ENCODE peak calls at places on chromosome 9, in eight cellular contexts. W, U, X, K, A, S, N and D are unnamed samples.

GRCh38 chr9:33117306-33117705 is 40.8 kb upstream of the SMU1 start:
- DNase-seq in N (no peak), A (no peak), X (no peak), W (peak; percentile 71), S (no peak), K (no peak), U (no peak), D (no peak)

GRCh38 chr9:16029796-16030363 is 477.0 kb downstream of the CCDC171 start:
- DNase-seq in S (no peak), X (no peak), A (no peak), K (no peak), W (no peak), N (no peak), U (no peak), D (no peak)

GRCh38 chr9:128818839-128819715 is 777 bp downstream of the ENDOG start:
- DNase-seq in K (peak; percentile 82), U (peak; percentile 34), N (no peak), A (peak; percentile 52), W (no peak), S (peak; percentile 61), X (peak; percentile 13), D (peak; percentile 71)

GRCh38 chr9:15244001-15244441 is 63.0 kb downstream of the TTC39B start:
- DNase-seq in X (peak; percentile 56), W (peak; percentile 67), U (no peak), N (no peak), K (no peak), S (no peak), A (no peak), D (no peak)

GRCh38 chr9:10612649-10613398 is at the start of gene PTPRD:
- DNase-seq in W (peak; percentile 3), K (peak; percentile 89), A (peak; percentile 74), S (peak; percentile 40), N (peak; percentile 2), U (no peak), X (peak; percentile 15), D (peak; percentile 66)

GRCh38 chr9:93955356-93956182 is 414 bp upstream of the BARX1 start:
- DNase-seq in U (no peak), N (no peak), S (peak; percentile 81), X (no peak), A (no peak), K (peak; percentile 89), W (no peak), D (no peak)

GRCh38 chr9:102518324-102518723 is 476.8 kb upstream of the CYLC2 start:
- DNase-seq in N (no peak), S (no peak), W (no peak), X (no peak), U (no peak), A (no peak), K (no peak), D (no peak)

GRCh38 chr9:86577420-86578333 is 223.5 kb upstream of the TUT7 start:
- DNase-seq in X (no peak), S (no peak), W (no peak), K (no peak), U (no peak), A (no peak), N (no peak), D (no peak)

GRCh38 chr9:72476100-72476499 is 45.3 kb upstream of the TMC1 start:
- DNase-seq in S (no peak), X (no peak), K (no peak), U (no peak), W (no peak), A (no peak), N (no peak), D (no peak)

GRCh38 chr9:111178361-111179043 is 140.2 kb upstream of the LPAR1 start:
- DNase-seq in K (no peak), A (no peak), S (no peak), N (peak; percentile 95), W (peak; percentile 92), U (no peak), X (peak; percentile 33), D (no peak)

GRCh38 chr9:113675475-113675941 is 200.6 kb upstream of the ZNF618 start:
- DNase-seq in N (peak; percentile 73), X (peak; percentile 93), A (no peak), W (peak; percentile 95), S (no peak), K (no peak), U (no peak), D (no peak)

GRCh38 chr9:90964101-90965020 is 162.7 kb downstream of the SYK start:
- DNase-seq in W (no peak), X (peak; percentile 19), S (peak; percentile 49), K (peak; percentile 64), U (no peak), N (no peak), A (no peak), D (peak; percentile 38)

GRCh38 chr9:88653926-88654325 is 118.9 kb downstream of the NXNL2 start:
- DNase-seq in A (no peak), U (no peak), W (peak; percentile 40), K (no peak), N (no peak), S (no peak), X (peak; percentile 42), D (no peak)

GRCh38 chr9:132797861-132798659 is 80.0 kb downstream of the AK8 start:
- DNase-seq in K (peak; percentile 34), X (peak; percentile 43), A (no peak), U (no peak), S (no peak), N (no peak), W (no peak), D (no peak)

GRCh38 chr9:72462340-72462739 is 59.1 kb upstream of the TMC1 start:
- DNase-seq in N (no peak), W (no peak), X (peak; percentile 40), K (no peak), U (no peak), A (no peak), S (no peak), D (no peak)

GRCh38 chr9:33260372-33260771 is 4.1 kb downstream of the BAG1 start:
- DNase-seq in K (no peak), U (no peak), A (no peak), N (no peak), S (no peak), W (no peak), X (no peak), D (no peak)

GRCh38 chr9:132025766-132026165 is 53.9 kb downstream of the MED27 start:
- DNase-seq in A (no peak), N (no peak), U (no peak), W (no peak), X (no peak), S (no peak), K (no peak), D (no peak)

GRCh38 chr9:108186996-108187395 is 668.8 kb downstream of the ACTL7B start:
- DNase-seq in U (no peak), K (no peak), W (peak; percentile 89), S (no peak), X (peak; percentile 90), N (no peak), A (no peak), D (no peak)

GRCh38 chr9:134061019-134061687 is 6.7 kb downstream of the BRD3 start:
- DNase-seq in X (no peak), S (no peak), W (no peak), N (no peak), K (no peak), U (no peak), A (peak; percentile 35), D (no peak)

GRCh38 chr9:73038613-73039012 is 85.8 kb upstream of the ALDH1A1 start:
- DNase-seq in A (no peak), W (peak; percentile 94), N (no peak), K (peak; percentile 50), S (no peak), U (no peak), X (peak; percentile 85), D (no peak)

GRCh38 chr9:92029553-92029952 is 79.5 kb upstream of the ROR2 start:
- DNase-seq in N (no peak), A (no peak), W (no peak), X (no peak), K (peak; percentile 64), S (no peak), U (no peak), D (no peak)
- TF ChIP-seq CTCF in N (peak; percentile 17), A (peak; percentile 39), W (peak; percentile 19), X (no peak), K (peak; percentile 79), S (no peak), U (no peak), D (no peak)

DNA sequence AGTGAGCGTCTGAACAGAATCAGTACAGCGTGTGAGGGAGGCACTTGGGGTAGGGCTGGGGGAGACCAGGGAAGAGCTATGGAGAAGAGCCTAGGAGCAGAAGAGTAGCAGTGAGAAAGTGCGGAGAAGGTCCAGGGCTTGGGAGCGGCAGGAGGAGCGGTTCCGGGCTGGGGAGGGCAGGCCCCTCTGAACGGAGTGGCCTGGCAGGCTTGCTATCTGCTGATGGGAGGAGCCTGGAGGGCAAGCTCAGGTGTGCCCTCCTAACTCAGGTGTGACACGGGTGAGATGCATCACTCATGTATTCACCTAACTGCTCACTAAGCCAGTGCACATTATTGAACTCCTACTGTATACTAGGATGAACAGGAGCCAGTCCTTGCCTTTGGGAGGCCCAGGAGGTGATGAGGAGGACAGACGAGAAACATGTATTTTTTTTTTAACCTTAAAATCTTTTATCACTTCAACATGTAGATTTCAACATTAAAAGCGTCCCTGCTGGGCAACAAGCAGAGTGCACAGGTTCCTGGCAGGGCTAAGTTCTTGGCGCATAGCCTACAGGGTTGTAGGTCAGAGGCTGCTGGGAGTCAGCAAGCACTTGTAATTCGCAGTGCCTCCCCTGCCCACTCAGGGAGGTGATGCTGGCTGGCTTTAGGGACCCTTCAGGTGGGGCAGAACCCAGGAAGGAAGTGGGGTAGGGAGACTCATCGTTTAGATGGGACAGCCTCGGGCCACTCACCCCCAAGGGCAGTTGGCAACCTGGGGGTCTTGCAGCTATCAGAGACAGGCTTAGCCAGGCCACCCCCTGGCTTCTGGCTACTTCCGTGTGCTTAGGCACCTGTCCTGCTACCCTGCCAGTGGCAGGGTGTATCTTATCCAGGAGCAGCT is 55.5 kb downstream of the TMOD1 start:
- DNase-seq in N (no peak), X (peak; percentile 50), U (no peak), W (no peak), K (no peak), A (no peak), S (no peak), D (no peak)
- TF ChIP-seq CTCF in N (no peak), X (no peak), U (no peak), W (no peak), K (no peak), A (no peak), S (no peak), D (no peak)

GRCh38 chr9:138082918-138083636 is 205.5 kb downstream of the CACNA1B start:
- DNase-seq in S (no peak), W (no peak), N (no peak), A (peak; percentile 33), K (no peak), X (no peak), U (peak; percentile 3), D (peak; percentile 3)
- TF ChIP-seq CTCF in S (no peak), W (no peak), N (no peak), A (no peak), K (no peak), X (no peak), U (no peak), D (no peak)

DNA sequence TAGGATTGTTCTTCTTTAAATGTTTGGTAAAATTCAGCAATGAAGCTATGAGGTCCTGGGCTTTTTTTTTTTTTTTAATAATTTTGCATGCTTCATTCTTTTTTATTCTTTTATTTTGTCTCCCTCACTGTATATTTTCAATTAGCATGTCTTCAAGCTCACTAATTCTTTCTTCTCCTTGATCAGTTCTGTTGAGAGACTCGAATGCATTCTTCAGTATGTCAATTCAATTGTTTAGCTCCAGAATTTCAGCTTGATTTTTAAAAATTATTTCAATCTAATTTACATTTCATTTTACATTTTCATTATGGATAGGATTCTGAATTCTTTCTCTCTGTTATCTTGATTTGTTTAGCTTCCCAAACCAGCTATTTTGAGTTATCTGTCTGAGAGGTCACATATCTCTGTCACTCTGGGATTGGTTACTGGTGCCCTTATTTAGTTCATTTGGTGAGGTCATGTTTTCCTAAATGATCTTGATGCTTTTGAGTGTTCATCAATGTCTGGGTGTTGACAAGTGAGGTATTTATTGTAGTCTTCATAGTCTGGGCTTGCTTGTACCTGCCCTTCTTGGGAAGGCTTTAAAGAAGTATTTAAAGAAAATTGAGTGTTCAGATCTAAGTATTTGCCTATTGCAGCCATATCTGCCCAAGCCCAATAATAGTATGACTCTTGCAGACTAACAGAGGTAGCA is 9.1 kb downstream of the LURAP1L start:
- DNase-seq in W (no peak), N (no peak), S (no peak), K (no peak), U (no peak), A (no peak), X (no peak), D (no peak)
- TF ChIP-seq CTCF in W (no peak), N (no peak), S (no peak), K (no peak), U (no peak), A (no peak), X (no peak), D (no peak)